ENCODE peak calls at places on chromosomes 1 and 21, in six cellular contexts. D is heart left ventricle, H is IMR-90, S is PC-3, E is adrenal gland, T is pancreas. R is an unnamed sample.

GRCh38 chr1:58768332-58768731 is 15.5 kb downstream of the JUN start:
- DNase-seq in D (no peak), H (no peak), S (no peak), E (no peak), T (no peak), R (no peak)

GRCh38 chr1:181179980-181180964 is 91.8 kb downstream of the IER5 start:
- DNase-seq in D (peak; percentile 87), H (peak; percentile 84), S (no peak), E (no peak), T (no peak), R (peak; percentile 75)

GRCh38 chr1:215118081-215118480 is 35.5 kb downstream of the KCNK2 start:
- DNase-seq in D (no peak), H (no peak), S (no peak), E (no peak), T (no peak), R (no peak)

GRCh38 chr1:38043036-38043747 is 3.4 kb downstream of the POU3F1 start:
- DNase-seq in D (no peak), H (no peak), S (no peak), E (no peak), T (no peak), R (no peak)

GRCh38 chr1:224501836-224502235 is 67.2 kb upstream of the WDR26 start:
- DNase-seq in D (no peak), H (no peak), S (no peak), E (no peak), T (no peak), R (no peak)

GRCh38 chr21:15743593-15743992 is 13.8 kb downstream of the USP25 start:
- DNase-seq in D (no peak), H (no peak), S (no peak), E (no peak), T (no peak), R (no peak)

GRCh38 chr1:164748253-164748899 is 189.4 kb downstream of the PBX1 start:
- DNase-seq in D (peak; percentile 64), H (peak; percentile 99), S (peak; percentile 14), E (peak; percentile 41), T (peak; percentile 71), R (no peak)

GRCh38 chr1:230152999-230153398 is 86.0 kb downstream of the GALNT2 start:
- DNase-seq in D (no peak), H (no peak), S (no peak), E (no peak), T (no peak), R (no peak)

GRCh38 chr1:116738673-116739370 is 15.4 kb upstream of the CD2 start:
- DNase-seq in D (no peak), H (no peak), S (no peak), E (no peak), T (no peak), R (no peak)

GRCh38 chr1:165403835-165404482 is 41.0 kb downstream of the RXRG start:
- DNase-seq in D (peak; percentile 29), H (no peak), S (peak; percentile 68), E (no peak), T (no peak), R (no peak)

GRCh38 chr1:167871331-167871730 is 42.6 kb downstream of the ADCY10 start:
- DNase-seq in D (no peak), H (peak; percentile 53), S (no peak), E (no peak), T (no peak), R (no peak)

GRCh38 chr21:46055863-46056281 is 42.0 kb upstream of the COL6A2 start:
- DNase-seq in D (no peak), H (peak; percentile 50), S (no peak), E (no peak), T (no peak), R (peak; percentile 61)

DNA sequence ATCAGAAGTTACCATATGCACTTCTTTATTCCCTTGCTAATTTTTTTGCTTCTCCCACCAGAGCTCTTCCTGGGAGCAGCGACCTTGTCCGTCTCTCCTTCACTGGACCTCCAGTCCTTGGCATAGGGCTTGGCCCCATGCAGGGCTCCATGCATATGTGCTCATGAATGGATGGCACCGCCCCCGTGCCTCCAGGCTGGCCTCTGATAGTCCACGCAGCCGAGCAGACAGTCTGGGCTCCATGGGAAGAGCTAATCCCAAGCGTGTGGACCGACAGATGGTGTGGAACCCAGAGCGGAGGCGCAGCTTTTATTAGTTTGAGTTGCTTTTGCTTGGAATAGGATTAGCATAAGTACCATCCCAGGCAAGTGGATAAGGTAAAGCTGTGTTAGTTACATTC is 41.8 kb downstream of the CDCP2 start:
- DNase-seq in D (no peak), H (no peak), S (no peak), E (no peak), T (no peak), R (no peak)
- H3K4me1 ChIP-seq in D (no peaks in the 10 kb centered on the region), H (peaks cover 4% of the 10 kb centered on the region), S (no peaks in the 10 kb centered on the region), E (no peaks in the 10 kb centered on the region), T (no peaks in the 10 kb centered on the region), R (no peaks in the 10 kb centered on the region)

GRCh38 chr1:2556277-2557145 is at the start of gene TNFRSF14:
- DNase-seq in D (peak; percentile 62), H (peak; percentile 35), S (peak; percentile 51), E (peak; percentile 55), T (no peak), R (peak; percentile 65)

GRCh38 chr1:2553871-2554620 is 2.1 kb upstream of the TNFRSF14 start:
- DNase-seq in D (no peak), H (no peak), S (no peak), E (no peak), T (no peak), R (no peak)

GRCh38 chr1:2555634-2556276 is 416 bp upstream of the TNFRSF14 start:
- DNase-seq in D (peak; percentile 91), H (no peak), S (peak; percentile 23), E (peak; percentile 83), T (peak; percentile 78), R (peak; percentile 92)

GRCh38 chr1:2557146-2558029 is 1.2 kb downstream of the TNFRSF14 start:
- DNase-seq in D (no peak), H (no peak), S (no peak), E (peak; percentile 51), T (no peak), R (no peak)

GRCh38 chr1:2554621-2555387 is 1.4 kb upstream of the TNFRSF14 start:
- DNase-seq in D (peak; percentile 54), H (no peak), S (peak; percentile 34), E (no peak), T (peak; percentile 37), R (no peak)
- H3K4me3 ChIP-seq in D (peak overlapping the region; percentile 68), H (no peak overlapping the region), S (no peak overlapping the region), E (no peak overlapping the region), T (no peak overlapping the region), R (no peak overlapping the region)

GRCh38 chr1:207304710-207305151 is 16.7 kb upstream of the CD55 start:
- DNase-seq in D (no peak), H (peak; percentile 74), S (peak; percentile 99), E (no peak), T (no peak), R (no peak)
- H3K4me1 ChIP-seq in D (peaks cover 4% of the 10 kb centered on the region), H (no peaks in the 10 kb centered on the region), S (peaks cover 38% of the 10 kb centered on the region), E (peaks cover 6% of the 10 kb centered on the region), T (no peaks in the 10 kb centered on the region), R (peaks cover 8% of the 10 kb centered on the region)

DNA sequence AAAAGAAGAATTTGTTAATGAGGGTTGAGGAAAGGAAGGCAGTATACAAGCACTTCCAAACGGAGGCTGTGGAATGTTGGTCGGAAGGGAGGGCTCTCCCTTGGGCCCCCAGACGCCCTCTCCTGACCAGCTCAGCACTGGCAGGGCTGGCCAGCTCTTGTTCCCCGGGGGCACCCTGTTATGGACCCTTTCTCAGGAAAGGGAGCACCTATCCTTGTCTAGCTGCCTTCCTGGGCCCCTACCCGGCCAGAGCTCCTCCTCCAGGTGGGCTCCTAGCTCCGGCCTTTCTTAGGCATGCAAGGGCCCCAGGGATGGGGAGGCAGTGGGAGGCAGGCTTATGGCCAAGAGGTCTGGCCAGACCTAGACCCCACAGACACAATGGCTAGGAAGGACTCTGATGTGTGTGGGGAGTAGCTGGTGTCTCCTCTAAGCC is 926 bp downstream of the BLACAT1 start:
- DNase-seq in D (no peak), H (no peak), S (no peak), E (no peak), T (no peak), R (no peak)
- H3K4me3 ChIP-seq in D (no peak overlapping the region), H (no peak overlapping the region), S (no peak overlapping the region), E (no peak overlapping the region), T (no peak overlapping the region), R (no peak overlapping the region)

DNA sequence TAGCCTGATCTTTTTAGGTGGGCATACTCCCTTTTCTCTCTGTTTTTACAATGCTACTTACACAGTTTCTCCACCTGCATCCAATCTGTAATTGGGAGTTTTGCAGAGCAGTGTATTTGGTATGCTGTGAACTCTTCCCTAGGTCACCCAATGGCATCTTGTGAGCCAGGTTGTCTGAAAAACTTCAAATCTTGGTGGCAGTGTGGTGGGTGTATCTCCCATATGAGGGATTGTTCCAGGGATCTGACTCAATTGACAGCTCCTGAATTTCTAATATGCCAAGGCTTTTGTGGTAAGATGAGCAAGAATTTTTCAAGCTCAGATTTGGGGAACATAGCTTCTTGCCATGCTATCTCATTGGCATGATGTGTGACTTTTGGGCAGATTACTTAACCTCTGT is 47.2 kb upstream of the MACF1 start:
- DNase-seq in D (no peak), H (no peak), S (no peak), E (no peak), T (no peak), R (no peak)
- H3K4me1 ChIP-seq in D (peaks cover 35% of the 10 kb centered on the region), H (peaks cover 48% of the 10 kb centered on the region), S (peaks cover 65% of the 10 kb centered on the region), E (peaks cover 40% of the 10 kb centered on the region), T (peaks cover 29% of the 10 kb centered on the region), R (peaks cover 66% of the 10 kb centered on the region)

GRCh38 chr21:26849428-26850115 is 4.4 kb upstream of the ADAMTS1 start:
- DNase-seq in D (no peak), H (peak; percentile 80), S (peak; percentile 74), E (no peak), T (no peak), R (no peak)
- H3K4me3 ChIP-seq in D (no peak overlapping the region), H (no peak overlapping the region), S (no peak overlapping the region), E (no peak overlapping the region), T (no peak overlapping the region), R (no peak overlapping the region)

GRCh38 chr1:92480813-92481597 is 5.7 kb downstream of the GFI1 start:
- DNase-seq in D (no peak), H (no peak), S (no peak), E (no peak), T (no peak), R (no peak)
- H3K4me1 ChIP-seq in D (peaks cover 41% of the 10 kb centered on the region), H (peaks cover 8% of the 10 kb centered on the region), S (peaks cover 13% of the 10 kb centered on the region), E (peaks cover 41% of the 10 kb centered on the region), T (peaks cover 5% of the 10 kb centered on the region), R (no peaks in the 10 kb centered on the region)

DNA sequence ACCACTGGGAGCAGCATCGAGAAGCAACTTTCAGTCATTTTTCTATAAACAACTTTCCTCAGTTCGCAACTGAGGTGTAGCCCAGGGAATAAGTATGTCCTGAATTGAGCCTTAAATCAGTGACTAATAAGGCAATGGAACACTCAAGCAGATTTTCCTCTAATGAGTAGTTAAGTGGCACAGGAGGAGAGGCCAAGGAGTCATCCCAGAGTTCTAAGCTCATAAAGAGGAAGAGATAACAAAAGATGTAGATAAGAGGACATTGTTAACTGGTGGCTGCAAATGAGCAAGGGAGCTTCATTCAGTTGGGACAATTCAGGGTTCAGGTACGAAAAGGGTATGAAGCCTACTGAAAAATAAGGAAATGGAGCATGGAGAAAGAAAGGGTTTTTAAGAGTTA is 64.5 kb downstream of the LRRC40 start:
- DNase-seq in D (no peak), H (peak; percentile 25), S (no peak), E (no peak), T (no peak), R (no peak)
- H3K4me3 ChIP-seq in D (no peak overlapping the region), H (no peak overlapping the region), S (no peak overlapping the region), E (no peak overlapping the region), T (no peak overlapping the region), R (no peak overlapping the region)